ENCODE peak calls at places on chromosomes 11 and 22, in six cellular contexts. M is mucosa of descending colon, H is PC-3, A is foreskin fibroblast, N is suprapubic skin, O is choroid plexus epithelial cell. D is an unnamed sample.

GRCh38 chr22:20530368-20531153 is 23.2 kb downstream of the MED15 start:
- DNase-seq in A (peak; percentile 91), M (no peak), O (peak; percentile 67), H (peak; percentile 85), N (no peak), D (no peak)

GRCh38 chr22:11307996-11308395 is 4220.0 kb upstream of the OR11H1 start:
- DNase-seq in M (no peak), A (no peak), H (no peak), N (no peak), O (no peak), D (no peak)

GRCh38 chr11:8871283-8871775 is 39.7 kb upstream of the AKIP1 start:
- DNase-seq in O (peak; percentile 93), N (peak; percentile 80), A (peak; percentile 95), M (peak; percentile 62), H (peak; percentile 53), D (no peak)

GRCh38 chr11:94130589-94131362 is 2.1 kb downstream of the PANX1 start:
- DNase-seq in N (no peak), O (peak; percentile 94), M (no peak), H (peak; percentile 41), A (peak; percentile 91), D (peak; percentile 73)

GRCh38 chr11:44680982-44681597 is 45.7 kb upstream of the TSPAN18 start:
- DNase-seq in M (peak; percentile 12), O (no peak), A (no peak), H (peak; percentile 26), N (no peak), D (no peak)

GRCh38 chr11:116530705-116531104 is 242.1 kb downstream of the BUD13 start:
- DNase-seq in M (no peak), H (no peak), A (no peak), O (no peak), N (no peak), D (no peak)

GRCh38 chr22:19079691-19080090 is 42.5 kb downstream of the DGCR2 start:
- DNase-seq in H (no peak), A (no peak), M (no peak), O (no peak), N (no peak), D (no peak)

GRCh38 chr11:66595245-66595904 is 2.4 kb downstream of the CCS start:
- DNase-seq in N (no peak), M (peak; percentile 25), A (no peak), H (no peak), O (peak; percentile 89), D (no peak)

GRCh38 chr11:111561801-111562325 is 21.3 kb downstream of the LAYN start:
- DNase-seq in H (peak; percentile 96), N (no peak), M (no peak), A (peak; percentile 89), O (peak; percentile 82), D (peak; percentile 65)

GRCh38 chr11:10308208-10308954 is 3.5 kb downstream of the ADM start:
- DNase-seq in M (no peak), A (peak; percentile 42), O (peak; percentile 57), N (no peak), H (no peak), D (no peak)

GRCh38 chr11:102794382-102794781 is 3.6 kb downstream of the MMP1 start:
- DNase-seq in A (peak; percentile 66), H (peak; percentile 60), N (no peak), O (peak; percentile 47), M (no peak), D (no peak)

GRCh38 chr11:104410336-104410735 is 246.4 kb upstream of the PDGFD start:
- DNase-seq in A (no peak), O (no peak), N (no peak), H (no peak), M (no peak), D (no peak)

GRCh38 chr11:3153291-3153861 is 11.7 kb downstream of the OSBPL5 start:
- DNase-seq in N (no peak), M (peak; percentile 29), A (peak; percentile 81), O (peak; percentile 88), H (no peak), D (no peak)

GRCh38 chr22:26551568-26551967 is 38.4 kb downstream of the TPST2 start:
- DNase-seq in M (no peak), A (no peak), O (no peak), N (no peak), H (no peak), D (no peak)

GRCh38 chr11:125313271-125314222 is 149.0 kb downstream of the PKNOX2 start:
- DNase-seq in M (no peak), N (no peak), H (no peak), O (no peak), A (peak; percentile 11), D (no peak)

GRCh38 chr11:120057595-120058581 is 80.0 kb downstream of the TRIM29 start:
- DNase-seq in M (peak; percentile 4), O (no peak), N (peak; percentile 46), A (no peak), H (peak; percentile 51), D (no peak)

GRCh38 chr11:128157423-128158298 is 429.7 kb downstream of the ETS1 start:
- DNase-seq in M (peak; percentile 81), N (no peak), O (peak; percentile 90), A (peak; percentile 81), H (peak; percentile 93), D (no peak)

GRCh38 chr22:40764743-40765441 is 54.3 kb downstream of the SLC25A17 start:
- DNase-seq in H (no peak), A (peak; percentile 16), O (peak; percentile 5), N (no peak), M (no peak), D (no peak)

DNA sequence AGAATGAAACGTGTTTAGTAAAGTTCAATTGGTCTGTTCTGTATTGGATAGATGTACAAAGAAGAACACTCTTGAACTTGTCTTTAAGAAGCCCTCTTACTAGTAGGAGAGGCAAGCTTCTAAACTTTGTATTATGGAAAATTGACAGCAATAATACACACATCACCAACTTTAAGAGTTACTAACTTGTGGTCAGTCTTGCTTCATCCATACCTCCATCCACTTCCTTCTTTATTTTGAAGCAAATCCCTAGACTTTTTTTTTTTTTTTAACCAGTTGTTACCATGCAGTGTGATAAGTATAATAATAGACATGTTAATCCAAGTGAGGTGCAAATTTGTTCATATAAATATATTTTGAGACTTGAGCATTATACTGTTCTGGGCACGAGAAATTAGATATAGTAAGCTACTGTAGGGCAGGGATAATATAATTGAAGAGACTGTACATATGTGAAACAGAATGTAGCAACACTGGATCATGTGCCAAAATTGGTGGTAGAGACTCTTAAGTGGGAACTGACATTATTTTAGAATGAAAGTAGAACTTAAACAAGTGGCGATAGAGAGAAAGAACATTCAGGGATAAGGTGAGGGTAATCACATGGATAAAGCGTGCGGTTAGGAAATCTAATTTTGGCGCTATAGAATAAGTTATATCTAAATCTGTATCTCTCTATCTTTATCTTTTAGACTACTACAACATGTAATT is 6.5 kb downstream of the FAR1 start:
- DNase-seq in A (peak; percentile 5), M (no peak), N (no peak), O (peak; percentile 47), H (no peak), D (no peak)
- H3K4me3 ChIP-seq in A (no peak overlapping the region), M (no peak overlapping the region), N (no peak overlapping the region), O (no peak overlapping the region), H (no peak overlapping the region), D (no peak overlapping the region)

GRCh38 chr11:2074266-2074825 is 64.8 kb downstream of the IGF2 start:
- DNase-seq in A (no peak), M (no peak), H (no peak), O (no peak), N (no peak), D (no peak)
- TF ChIP-seq CTCF in A (no peak), M (no peak), H (peak; percentile 56), O (peak; percentile 34), N (no peak), D (no peak)

DNA sequence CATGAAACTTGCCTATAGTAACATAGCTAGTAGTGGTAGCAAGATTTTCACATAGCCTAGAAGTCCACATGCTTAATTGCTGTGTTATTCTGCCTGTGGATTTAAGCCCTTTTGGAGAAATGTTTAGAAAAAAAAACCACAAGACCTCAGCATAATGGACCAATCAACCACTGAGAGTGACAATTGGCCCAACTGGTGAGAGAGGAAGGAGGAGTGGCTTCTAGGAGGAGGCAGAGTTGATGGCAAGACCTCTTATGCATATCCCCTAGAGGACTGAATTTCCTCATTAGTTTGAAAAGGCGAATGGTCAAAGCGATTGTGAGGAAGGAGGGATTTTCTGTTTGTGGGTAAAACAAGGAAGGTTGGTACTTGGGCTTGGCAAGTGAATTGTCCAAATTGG is 30.6 kb downstream of the NNMT start:
- DNase-seq in N (no peak), A (no peak), M (no peak), H (no peak), O (no peak), D (no peak)
- H3K4me3 ChIP-seq in N (no peak overlapping the region), A (no peak overlapping the region), M (no peak overlapping the region), H (no peak overlapping the region), O (no peak overlapping the region), D (no peak overlapping the region)

DNA sequence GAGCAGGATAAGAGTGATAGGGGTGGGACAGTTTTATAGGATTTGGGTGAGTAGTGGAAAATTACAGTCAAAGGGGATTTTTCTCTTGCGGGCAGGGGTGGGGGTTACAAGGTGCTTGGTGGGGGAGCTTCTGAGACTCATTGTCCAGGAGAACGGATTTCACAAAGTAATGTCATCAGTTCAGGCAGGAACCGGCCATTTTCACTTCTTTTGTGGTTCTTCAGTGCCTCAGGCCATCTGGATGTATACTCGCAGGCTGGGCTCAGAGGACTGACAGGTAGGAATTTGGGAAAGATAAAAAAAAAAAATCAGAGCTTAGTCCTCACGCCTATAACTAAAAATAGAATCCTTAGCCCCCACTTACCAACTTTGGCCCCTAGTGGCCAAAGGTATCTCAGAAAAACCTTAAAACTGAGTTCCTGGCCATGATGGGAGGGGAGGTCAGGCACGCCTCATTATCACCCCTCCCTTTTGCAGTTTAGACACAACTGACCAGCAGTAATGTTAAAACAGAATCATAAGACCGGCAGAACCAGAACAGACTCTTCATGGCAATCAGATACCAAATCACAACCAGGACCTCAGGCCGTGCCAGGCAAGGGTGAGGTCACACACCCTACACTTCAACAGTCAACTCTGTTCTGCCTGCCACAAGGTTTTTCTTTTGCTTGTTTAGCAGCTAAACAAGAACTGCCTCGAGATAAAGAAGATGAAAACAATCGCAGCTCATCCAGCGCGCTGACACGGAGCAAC is 8.9 kb upstream of the APOBEC3G start:
- DNase-seq in O (no peak), N (no peak), M (no peak), A (no peak), H (peak; percentile 65), D (no peak)
- TF ChIP-seq CTCF in O (peak; percentile 8), N (no peak), M (no peak), A (no peak), H (no peak), D (no peak)